ENCODE peak calls at places on chromosomes 12 and 14, in ten cellular contexts. A is amniotic epithelial cell; Y is ACHN; G is iPS-NIHi11; T is head of caudate nucleus; N is effector memory CD4-positive, alpha-beta T cell; I is DMS79 treated with DMSO at 0.1 percent for 48 hours; V is HEK293T; F is body of pancreas; B is posterior cingulate gyrus. L is an unnamed sample.

GRCh38 chr12:106743270-106743988 is 31.1 kb upstream of the RIC8B start:
- DNase-seq in A (no peak), Y (no peak), G (no peak), T (no peak), N (no peak), I (no peak), V (no peak), F (no peak), B (no peak), L (no peak)

GRCh38 chr12:9721394-9722092 is 11.4 kb downstream of the CLECL1 start:
- DNase-seq in A (peak), Y (no peak), G (no peak), T (no peak), N (no peak), I (no peak), V (no peak), F (no peak), B (no peak), L (no peak)

GRCh38 chr12:52521581-52522266 is 1.5 kb upstream of the KRT5 start:
- DNase-seq in A (peak), Y (no peak), G (no peak), T (no peak), N (no peak), I (no peak), V (no peak), F (no peak), B (no peak), L (no peak)

GRCh38 chr14:104883681-104884361 is 18.8 kb downstream of the CEP170B start:
- DNase-seq in A (no peak), Y (no peak), G (peak), T (no peak), N (no peak), I (no peak), V (no peak), F (no peak), B (no peak), L (no peak)

GRCh38 chr12:48857278-48857994 is 5.5 kb upstream of the DDX23 start:
- DNase-seq in A (no peak), Y (no peak), G (no peak), T (no peak), N (no peak), I (no peak), V (no peak), F (no peak), B (no peak), L (no peak)

GRCh38 chr12:68092976-68093375 is 66.6 kb downstream of the IFNG start:
- DNase-seq in A (no peak), Y (no peak), G (no peak), T (no peak), N (no peak), I (no peak), V (no peak), F (no peak), B (no peak), L (no peak)

GRCh38 chr12:7970475-7971252 is 34.7 kb upstream of the SLC2A3 start:
- DNase-seq in A (peak), Y (peak), G (peak), T (peak), N (peak), I (peak), V (peak), F (peak), B (peak), L (peak)

GRCh38 chr14:104650057-104650980 is 39.1 kb upstream of the INF2 start:
- DNase-seq in A (peak), Y (peak), G (peak), T (peak), N (peak), I (no peak), V (peak), F (peak), B (peak), L (peak)

GRCh38 chr14:104574978-104575377 is 4.6 kb upstream of the C14orf180 start:
- DNase-seq in A (no peak), Y (no peak), G (no peak), T (no peak), N (no peak), I (no peak), V (no peak), F (no peak), B (no peak), L (no peak)

GRCh38 chr12:124567673-124568373 is 411 bp upstream of the NCOR2 start:
- DNase-seq in A (peak), Y (peak), G (peak), T (peak), N (peak), I (peak), V (peak), F (peak), B (peak), L (peak)